ENCODE peak calls at places on chromosomes 7 and 10, in six cellular contexts. Y, L, C, U, T and O are unnamed samples.

GRCh38 chr7:46839651-46840050 is 742.3 kb downstream of the TNS3 start:
- DNase-seq in T (no peak), C (no peak), L (no peak), U (peak), Y (no peak), O (no peak)

GRCh38 chr10:96618648-96619047 is 31.8 kb upstream of the TM9SF3 start:
- DNase-seq in T (peak), L (no peak), U (no peak), C (peak), Y (no peak), O (no peak)

GRCh38 chr7:75642810-75643486 is 95.8 kb downstream of the HIP1 start:
- DNase-seq in U (peak), T (peak), Y (peak), C (no peak), L (peak), O (peak)

GRCh38 chr10:110337401-110337800 is 32.7 kb upstream of the SMNDC1 start:
- DNase-seq in L (no peak), Y (no peak), U (no peak), T (no peak), C (no peak), O (no peak)

GRCh38 chr7:47266799-47267198 is 315.1 kb downstream of the TNS3 start:
- DNase-seq in Y (no peak), T (no peak), L (no peak), C (peak), U (no peak), O (no peak)

GRCh38 chr7:22141355-22141754 is 195.7 kb upstream of the CDCA7L start:
- DNase-seq in L (no peak), C (no peak), U (no peak), Y (no peak), T (no peak), O (no peak)

GRCh38 chr10:24894309-24894708 is 58.1 kb downstream of the PRTFDC1 start:
- DNase-seq in T (no peak), U (peak), C (no peak), Y (no peak), L (no peak), O (no peak)

GRCh38 chr7:380226-380550 is 90.2 kb downstream of the FOXL3 start:
- DNase-seq in L (no peak), C (no peak), T (no peak), Y (no peak), U (no peak), O (no peak)

GRCh38 chr10:102604379-102604960 is 39.8 kb upstream of the TRIM8 start:
- DNase-seq in Y (no peak), U (peak), L (no peak), T (no peak), C (peak), O (no peak)

GRCh38 chr7:151690597-151690996 is 170.9 kb upstream of the RHEB start:
- DNase-seq in U (peak), Y (no peak), C (no peak), L (no peak), T (no peak), O (no peak)

GRCh38 chr7:63899691-63900393 is 98.8 kb upstream of the ZNF722 start:
- DNase-seq in T (peak), U (no peak), C (peak), Y (peak), L (no peak), O (peak)

GRCh38 chr10:78944658-78945333 is 124.0 kb upstream of the ZMIZ1 start:
- DNase-seq in T (peak), C (peak), Y (no peak), U (peak), L (no peak), O (no peak)

GRCh38 chr10:85978566-85979358 is 387.8 kb downstream of the GRID1 start:
- DNase-seq in T (peak), C (no peak), L (no peak), Y (no peak), U (no peak), O (no peak)

GRCh38 chr10:98414932-98415709 is at the start of gene PYROXD2:
- DNase-seq in T (peak), L (peak), U (peak), Y (no peak), C (peak), O (no peak)

DNA sequence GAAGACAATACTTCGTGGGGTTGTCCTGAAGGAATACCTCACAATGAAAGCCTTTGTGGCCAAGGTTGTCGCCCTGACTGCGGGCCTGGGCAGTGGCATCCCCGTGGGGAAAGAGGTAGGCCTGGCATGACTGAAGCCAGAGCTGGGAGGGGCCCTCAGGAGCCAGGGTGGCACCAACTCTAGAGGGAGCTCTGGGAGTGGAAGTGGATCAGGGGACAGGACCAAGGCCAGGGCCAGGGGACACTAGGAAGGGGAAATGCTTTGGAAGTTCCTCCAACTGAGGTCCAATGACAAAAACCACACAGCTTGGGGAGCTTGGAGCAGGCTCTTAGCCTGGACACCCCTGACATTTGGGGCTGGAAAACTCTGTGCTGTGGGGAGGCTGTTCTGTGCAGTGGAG is 5.8 kb downstream of the CLCN1 start:
- DNase-seq in C (peak), L (no peak), T (no peak), U (no peak), Y (no peak), O (no peak)
- TF ChIP-seq CTCF in C (no peak), L (no peak), T (no peak), U (no peak), Y (peak), O (no peak)

GRCh38 chr7:27560706-27561235 is 101.9 kb downstream of the HIBADH start:
- DNase-seq in T (no peak), L (no peak), U (peak), Y (no peak), C (no peak), O (no peak)
- TF ChIP-seq CTCF in T (no peak), L (no peak), U (peak), Y (no peak), C (no peak), O (no peak)

GRCh38 chr7:16926861-16927260 is 45.1 kb upstream of the AGR3 start:
- DNase-seq in Y (no peak), U (no peak), T (no peak), L (no peak), C (no peak), O (no peak)

GRCh38 chr7:16929146-16929762 is 47.5 kb upstream of the AGR3 start:
- DNase-seq in L (no peak), T (no peak), U (no peak), Y (no peak), C (no peak), O (no peak)

GRCh38 chr7:16925609-16926008 is 43.8 kb upstream of the AGR3 start:
- DNase-seq in Y (no peak), U (no peak), T (no peak), L (no peak), C (no peak), O (no peak)

GRCh38 chr7:16923019-16923418 is 41.2 kb upstream of the AGR3 start:
- DNase-seq in C (no peak), L (no peak), U (no peak), Y (no peak), T (no peak), O (no peak)

DNA sequence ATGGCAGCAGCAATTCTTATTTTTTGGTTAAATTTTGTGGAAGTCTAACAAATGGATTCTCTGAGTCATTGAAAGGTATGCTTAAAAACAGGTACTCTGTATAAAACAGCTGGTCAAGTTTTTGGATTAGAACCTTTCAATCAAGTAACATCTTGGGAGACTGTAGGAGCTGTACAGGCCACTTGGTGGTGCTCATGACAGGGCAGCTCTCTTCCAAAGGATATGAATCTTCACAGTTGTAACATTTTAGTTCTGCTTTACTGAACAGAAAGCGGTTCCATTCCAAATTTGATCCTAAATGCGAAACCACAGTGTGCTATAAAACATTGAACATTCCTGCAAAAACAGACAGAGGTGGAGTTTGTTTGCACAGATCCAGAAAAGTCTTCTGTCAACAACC is 44.5 kb upstream of the AGR3 start:
- DNase-seq in L (no peak), Y (peak), T (peak), C (no peak), U (peak), O (no peak)
- TF ChIP-seq CTCF in L (peak), Y (peak), T (peak), C (no peak), U (peak), O (no peak)

GRCh38 chr10:117425908-117426566 is 50.8 kb upstream of the PDZD8 start:
- DNase-seq in L (no peak), C (no peak), T (no peak), U (no peak), Y (no peak), O (no peak)

GRCh38 chr10:117432866-117433265 is 57.6 kb upstream of the PDZD8 start:
- DNase-seq in U (no peak), T (no peak), L (no peak), Y (no peak), C (no peak), O (no peak)

GRCh38 chr10:117429644-117430043 is 54.4 kb upstream of the PDZD8 start:
- DNase-seq in Y (no peak), T (no peak), L (no peak), U (no peak), C (no peak), O (no peak)

DNA sequence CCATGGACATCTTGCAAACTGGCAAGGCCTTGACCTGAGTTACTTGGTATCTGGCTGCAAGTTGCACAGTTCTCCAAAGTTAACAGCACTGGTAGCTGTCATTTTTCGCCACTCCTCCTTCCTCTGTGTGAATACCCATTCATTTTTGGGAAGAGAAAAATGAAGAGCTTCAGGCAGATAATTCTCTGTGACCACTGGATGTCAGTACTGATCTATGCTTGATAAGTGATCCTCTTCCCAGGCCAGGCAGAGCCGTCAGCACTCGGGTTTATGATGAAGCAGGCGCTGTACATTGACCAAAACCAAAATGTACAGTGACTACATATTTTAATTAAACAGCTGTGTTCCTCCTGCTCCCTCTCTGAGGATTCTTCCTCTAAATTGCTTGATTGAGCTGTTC is 55.9 kb upstream of the PDZD8 start:
- DNase-seq in T (no peak), Y (peak), C (no peak), U (no peak), L (no peak), O (no peak)
- TF ChIP-seq CTCF in T (no peak), Y (peak), C (no peak), U (no peak), L (no peak), O (no peak)

GRCh38 chr10:11533328-11533781 is 78.1 kb downstream of the USP6NL start:
- DNase-seq in L (no peak), C (no peak), Y (no peak), T (no peak), U (no peak), O (no peak)
- TF ChIP-seq CTCF in L (no peak), C (no peak), Y (peak), T (no peak), U (peak), O (no peak)

DNA sequence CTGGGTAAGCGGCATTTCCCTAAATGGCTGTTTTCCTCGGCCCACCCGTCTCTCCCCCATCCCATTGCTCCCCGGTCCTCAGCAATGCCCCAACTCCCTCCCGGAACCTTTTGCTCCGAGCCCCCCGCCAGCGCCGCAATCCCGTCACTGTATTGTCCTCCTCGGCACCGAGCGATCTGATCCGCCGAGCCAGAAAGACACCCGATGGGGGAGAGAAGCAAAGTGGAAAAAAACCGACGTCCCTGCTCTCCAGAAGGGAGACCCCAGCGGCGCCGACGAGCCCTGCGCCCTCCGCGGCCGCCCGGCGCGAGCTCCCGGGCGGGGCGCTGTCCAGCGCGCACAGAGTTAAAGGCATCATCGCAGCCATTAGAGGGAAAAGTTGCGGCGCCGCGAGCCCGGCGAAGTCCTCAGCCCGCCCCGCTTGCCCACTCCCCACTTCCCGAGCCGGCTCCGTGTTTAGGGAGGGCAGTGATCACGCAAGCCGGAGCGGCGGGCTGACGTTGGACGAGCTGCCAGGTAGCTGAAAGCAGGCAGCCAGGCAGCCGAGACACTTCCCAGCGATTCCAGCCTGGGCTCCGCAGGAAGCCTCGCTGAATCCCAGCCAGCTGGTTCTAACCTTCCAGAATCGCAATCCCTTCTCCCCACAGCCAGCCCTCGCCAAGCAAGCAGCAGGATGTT is at the start of gene VSTM2A:
- DNase-seq in T (no peak), Y (no peak), U (no peak), L (peak), C (no peak), O (no peak)
- TF ChIP-seq CTCF in T (no peak), Y (no peak), U (no peak), L (no peak), C (no peak), O (no peak)

DNA sequence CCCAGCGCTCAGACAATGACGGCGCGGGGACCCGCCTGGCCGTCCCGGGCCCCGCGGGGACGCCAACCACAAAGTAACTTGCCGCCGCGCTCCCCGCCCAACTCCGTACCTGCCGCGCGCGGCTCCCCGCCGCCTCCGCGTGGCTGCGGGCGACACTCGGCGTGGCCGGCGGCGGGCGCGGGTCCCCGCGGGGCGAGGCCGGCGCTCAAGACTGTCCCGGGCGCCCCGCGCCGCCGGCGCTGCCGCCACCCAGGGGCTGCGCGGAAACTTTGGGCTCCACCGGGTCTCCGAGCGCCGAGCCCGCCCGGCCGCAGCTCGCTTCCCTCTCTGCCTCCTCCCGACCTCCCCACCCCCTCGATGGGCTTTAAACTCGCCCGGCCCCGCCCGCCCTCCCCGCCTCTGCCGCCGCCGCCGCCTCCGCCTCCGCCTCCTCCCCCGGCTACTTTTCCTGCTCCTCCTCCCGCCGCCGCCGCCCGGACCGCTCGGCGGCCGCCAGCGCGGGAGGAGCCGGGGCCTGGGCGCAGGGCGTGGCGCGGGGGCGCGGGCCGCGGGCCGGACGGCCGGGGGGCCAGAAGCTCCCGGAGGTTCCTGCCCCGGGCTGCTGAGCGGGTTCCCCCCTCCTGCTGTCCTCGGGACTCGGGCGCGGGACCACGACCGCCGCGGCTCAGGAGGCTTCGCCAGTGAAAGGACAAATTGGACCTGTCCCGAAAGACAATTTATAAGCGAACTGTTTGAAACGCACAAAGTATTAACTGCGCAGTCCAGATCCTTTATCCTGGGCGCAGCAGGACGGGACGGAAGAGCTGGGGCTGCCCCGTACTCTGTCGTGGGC is 10.6 kb upstream of the GRB10 start:
- DNase-seq in T (peak), Y (no peak), U (no peak), C (peak), L (peak), O (no peak)
- TF ChIP-seq CTCF in T (no peak), Y (no peak), U (no peak), C (no peak), L (no peak), O (no peak)

DNA sequence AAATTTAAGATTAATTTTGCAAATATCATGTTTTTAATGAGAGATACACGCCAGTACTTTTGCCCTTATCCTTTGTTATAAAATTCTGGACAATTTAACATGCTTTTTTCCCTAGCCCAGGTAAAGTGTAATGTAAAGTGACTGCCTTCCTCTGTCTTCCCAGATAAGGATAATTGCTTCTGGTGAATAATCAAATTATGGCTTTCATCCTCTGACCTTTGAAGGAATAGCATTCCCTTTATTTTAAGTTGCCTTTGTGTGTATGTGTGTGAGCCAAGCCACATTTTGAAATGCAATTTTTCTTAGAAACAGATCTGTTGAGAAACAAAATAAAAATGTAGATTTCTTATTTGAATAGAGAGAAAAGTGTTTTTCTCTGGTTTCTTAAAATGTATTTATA is 107.5 kb downstream of the ADAM22 start:
- DNase-seq in L (no peak), T (no peak), U (peak), C (no peak), Y (no peak), O (no peak)
- TF ChIP-seq CTCF in L (no peak), T (no peak), U (no peak), C (no peak), Y (no peak), O (no peak)

GRCh38 chr10:71063431-71063830 is 148.9 kb upstream of the UNC5B start:
- DNase-seq in T (no peak), Y (no peak), L (no peak), C (no peak), U (no peak), O (no peak)
- TF ChIP-seq CTCF in T (no peak), Y (no peak), L (no peak), C (no peak), U (no peak), O (no peak)